ENCODE peak calls at places on chromosomes 4 and X, in five cellular contexts. One of them, this sample, is unnamed.

GRCh38 chr4:150997141-150997540 is 17.9 kb downstream of the LRBA start:
- DNase-seq in effector memory CD4-positive, alpha-beta T cell: no peak
- DNase-seq in upper lobe of right lung: no peak
- DNase-seq in CD8-positive, alpha-beta memory T cell: no peak
- DNase-seq in heart right ventricle: no peak
- DNase-seq in this sample: no peak

GRCh38 chr4:19844436-19844835 is 407.3 kb upstream of the SLIT2 start:
- DNase-seq in effector memory CD4-positive, alpha-beta T cell: no peak
- DNase-seq in upper lobe of right lung: no peak
- DNase-seq in CD8-positive, alpha-beta memory T cell: no peak
- DNase-seq in heart right ventricle: peak; percentile 14
- DNase-seq in this sample: no peak

GRCh38 chrX:38089173-38089982 is 83.0 kb downstream of the SYTL5 start:
- DNase-seq in effector memory CD4-positive, alpha-beta T cell: no peak
- DNase-seq in upper lobe of right lung: no peak
- DNase-seq in CD8-positive, alpha-beta memory T cell: no peak
- DNase-seq in heart right ventricle: no peak
- DNase-seq in this sample: no peak

GRCh38 chr4:105937759-105938158 is 42.5 kb downstream of the NPNT start:
- DNase-seq in effector memory CD4-positive, alpha-beta T cell: no peak
- DNase-seq in upper lobe of right lung: no peak
- DNase-seq in CD8-positive, alpha-beta memory T cell: no peak
- DNase-seq in heart right ventricle: no peak
- DNase-seq in this sample: no peak

GRCh38 chr4:17347445-17347844 is 164.4 kb downstream of the QDPR start:
- DNase-seq in effector memory CD4-positive, alpha-beta T cell: no peak
- DNase-seq in upper lobe of right lung: no peak
- DNase-seq in CD8-positive, alpha-beta memory T cell: no peak
- DNase-seq in heart right ventricle: no peak
- DNase-seq in this sample: no peak

GRCh38 chrX:145410622-145411021 is 163.3 kb downstream of the SPANXN1 start:
- DNase-seq in effector memory CD4-positive, alpha-beta T cell: no peak
- DNase-seq in upper lobe of right lung: no peak
- DNase-seq in CD8-positive, alpha-beta memory T cell: no peak
- DNase-seq in heart right ventricle: no peak
- DNase-seq in this sample: no peak

GRCh38 chrX:140163376-140164159 is 198.2 kb upstream of the CXorf66 start:
- DNase-seq in effector memory CD4-positive, alpha-beta T cell: no peak
- DNase-seq in upper lobe of right lung: no peak
- DNase-seq in CD8-positive, alpha-beta memory T cell: no peak
- DNase-seq in heart right ventricle: no peak
- DNase-seq in this sample: no peak

GRCh38 chr4:7772708-7773385 is 166.8 kb downstream of the AFAP1 start:
- DNase-seq in effector memory CD4-positive, alpha-beta T cell: no peak
- DNase-seq in upper lobe of right lung: peak; percentile 65
- DNase-seq in CD8-positive, alpha-beta memory T cell: no peak
- DNase-seq in heart right ventricle: peak; percentile 61
- DNase-seq in this sample: peak; percentile 82

GRCh38 chrX:136227948-136228584 is 23.1 kb downstream of the MAP7D3 start:
- DNase-seq in effector memory CD4-positive, alpha-beta T cell: no peak
- DNase-seq in upper lobe of right lung: no peak
- DNase-seq in CD8-positive, alpha-beta memory T cell: no peak
- DNase-seq in heart right ventricle: no peak
- DNase-seq in this sample: no peak

GRCh38 chrX:103631145-103631544 is 2.4 kb downstream of the TCEAL1 start:
- DNase-seq in effector memory CD4-positive, alpha-beta T cell: no peak
- DNase-seq in upper lobe of right lung: no peak
- DNase-seq in CD8-positive, alpha-beta memory T cell: no peak
- DNase-seq in heart right ventricle: no peak
- DNase-seq in this sample: no peak

GRCh38 chr4:18314731-18315130 is 293.2 kb upstream of the LCORL start:
- DNase-seq in effector memory CD4-positive, alpha-beta T cell: no peak
- DNase-seq in upper lobe of right lung: no peak
- DNase-seq in CD8-positive, alpha-beta memory T cell: no peak
- DNase-seq in heart right ventricle: no peak
- DNase-seq in this sample: no peak

DNA sequence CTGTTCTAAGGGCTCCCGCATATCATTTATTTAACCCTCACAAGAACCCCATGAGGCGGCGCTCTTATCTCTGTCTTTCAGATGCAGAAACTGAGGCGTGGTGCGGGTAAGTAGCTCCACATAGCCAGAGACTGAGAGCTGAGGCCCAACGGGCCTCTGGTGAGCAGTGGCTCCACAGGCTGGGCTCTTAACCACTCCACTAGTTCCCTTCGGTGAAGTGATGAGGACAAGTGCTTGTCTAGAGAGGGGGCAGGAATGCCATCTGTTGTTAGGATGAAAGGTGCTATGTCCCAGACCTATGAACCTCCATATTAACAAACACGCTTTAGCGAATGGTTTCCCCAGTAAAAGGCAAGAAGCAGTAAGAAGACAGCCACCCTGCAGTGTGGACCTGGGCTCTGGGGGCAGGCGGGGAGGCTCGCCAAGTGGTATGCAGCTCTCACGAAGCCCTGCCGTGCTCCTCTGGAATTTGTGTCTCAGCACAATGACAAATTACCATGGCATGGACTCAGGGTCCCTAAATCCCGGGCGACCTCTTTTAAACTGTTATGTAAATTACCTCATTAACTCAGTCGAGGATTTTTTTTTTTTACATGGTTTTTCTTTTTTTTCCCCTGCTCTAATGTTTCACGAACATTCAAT is 20.9 kb upstream of the S100G start:
- DNase-seq in effector memory CD4-positive, alpha-beta T cell: no peak
- DNase-seq in upper lobe of right lung: no peak
- DNase-seq in CD8-positive, alpha-beta memory T cell: no peak
- DNase-seq in heart right ventricle: no peak
- DNase-seq in this sample: no peak
- H3K27me3 ChIP-seq in effector memory CD4-positive, alpha-beta T cell: no peaks in the 10 kb centered on the region
- H3K27me3 ChIP-seq in upper lobe of right lung: no peaks in the 10 kb centered on the region
- H3K27me3 ChIP-seq in CD8-positive, alpha-beta memory T cell: no peaks in the 10 kb centered on the region
- H3K27me3 ChIP-seq in heart right ventricle: no peaks in the 10 kb centered on the region
- H3K27me3 ChIP-seq in this sample: no peaks in the 10 kb centered on the region

GRCh38 chrX:65723706-65724105 is 56.3 kb downstream of the MSN start:
- DNase-seq in effector memory CD4-positive, alpha-beta T cell: no peak
- DNase-seq in upper lobe of right lung: no peak
- DNase-seq in CD8-positive, alpha-beta memory T cell: peak; percentile 50
- DNase-seq in heart right ventricle: no peak
- DNase-seq in this sample: no peak
- H3K27me3 ChIP-seq in effector memory CD4-positive, alpha-beta T cell: no peaks in the 10 kb centered on the region
- H3K27me3 ChIP-seq in upper lobe of right lung: no peaks in the 10 kb centered on the region
- H3K27me3 ChIP-seq in CD8-positive, alpha-beta memory T cell: no peaks in the 10 kb centered on the region
- H3K27me3 ChIP-seq in heart right ventricle: no peaks in the 10 kb centered on the region
- H3K27me3 ChIP-seq in this sample: no peaks in the 10 kb centered on the region

GRCh38 chr4:42149004-42149403 is 3.5 kb downstream of the BEND4 start:
- DNase-seq in effector memory CD4-positive, alpha-beta T cell: no peak
- DNase-seq in upper lobe of right lung: no peak
- DNase-seq in CD8-positive, alpha-beta memory T cell: no peak
- DNase-seq in heart right ventricle: no peak
- DNase-seq in this sample: no peak

GRCh38 chr4:42150653-42151567 is 1.5 kb downstream of the BEND4 start:
- DNase-seq in effector memory CD4-positive, alpha-beta T cell: no peak
- DNase-seq in upper lobe of right lung: no peak
- DNase-seq in CD8-positive, alpha-beta memory T cell: no peak
- DNase-seq in heart right ventricle: peak; percentile 16
- DNase-seq in this sample: peak; percentile 45

GRCh38 chr4:42151568-42152506 is 618 bp downstream of the BEND4 start:
- DNase-seq in effector memory CD4-positive, alpha-beta T cell: no peak
- DNase-seq in upper lobe of right lung: no peak
- DNase-seq in CD8-positive, alpha-beta memory T cell: peak; percentile 74
- DNase-seq in heart right ventricle: no peak
- DNase-seq in this sample: peak; percentile 82

GRCh38 chr4:42152507-42153504 is at the start of gene BEND4:
- DNase-seq in effector memory CD4-positive, alpha-beta T cell: no peak
- DNase-seq in upper lobe of right lung: no peak
- DNase-seq in CD8-positive, alpha-beta memory T cell: peak; percentile 55
- DNase-seq in heart right ventricle: no peak
- DNase-seq in this sample: peak; percentile 76

GRCh38 chr4:42148453-42148852 is 4.0 kb downstream of the BEND4 start:
- DNase-seq in effector memory CD4-positive, alpha-beta T cell: no peak
- DNase-seq in upper lobe of right lung: no peak
- DNase-seq in CD8-positive, alpha-beta memory T cell: no peak
- DNase-seq in heart right ventricle: no peak
- DNase-seq in this sample: no peak
- H3K27me3 ChIP-seq in effector memory CD4-positive, alpha-beta T cell: peaks cover 7% of the 10 kb centered on the region
- H3K27me3 ChIP-seq in upper lobe of right lung: peaks cover 53% of the 10 kb centered on the region
- H3K27me3 ChIP-seq in CD8-positive, alpha-beta memory T cell: peaks cover 17% of the 10 kb centered on the region
- H3K27me3 ChIP-seq in heart right ventricle: peaks cover 19% of the 10 kb centered on the region
- H3K27me3 ChIP-seq in this sample: peaks cover 21% of the 10 kb centered on the region

GRCh38 chr4:184804621-184805020 is 21.1 kb downstream of the ACSL1 start:
- DNase-seq in effector memory CD4-positive, alpha-beta T cell: no peak
- DNase-seq in upper lobe of right lung: no peak
- DNase-seq in CD8-positive, alpha-beta memory T cell: no peak
- DNase-seq in heart right ventricle: no peak
- DNase-seq in this sample: no peak
- H3K27me3 ChIP-seq in effector memory CD4-positive, alpha-beta T cell: no peaks in the 10 kb centered on the region
- H3K27me3 ChIP-seq in upper lobe of right lung: no peaks in the 10 kb centered on the region
- H3K27me3 ChIP-seq in CD8-positive, alpha-beta memory T cell: no peaks in the 10 kb centered on the region
- H3K27me3 ChIP-seq in heart right ventricle: no peaks in the 10 kb centered on the region
- H3K27me3 ChIP-seq in this sample: no peaks in the 10 kb centered on the region

GRCh38 chr4:121998024-121998423 is 46.2 kb upstream of the TRPC3 start:
- DNase-seq in effector memory CD4-positive, alpha-beta T cell: no peak
- DNase-seq in upper lobe of right lung: no peak
- DNase-seq in CD8-positive, alpha-beta memory T cell: no peak
- DNase-seq in heart right ventricle: no peak
- DNase-seq in this sample: no peak
- H3K27me3 ChIP-seq in effector memory CD4-positive, alpha-beta T cell: no peaks in the 10 kb centered on the region
- H3K27me3 ChIP-seq in upper lobe of right lung: no peaks in the 10 kb centered on the region
- H3K27me3 ChIP-seq in CD8-positive, alpha-beta memory T cell: no peaks in the 10 kb centered on the region
- H3K27me3 ChIP-seq in heart right ventricle: no peaks in the 10 kb centered on the region
- H3K27me3 ChIP-seq in this sample: no peaks in the 10 kb centered on the region

DNA sequence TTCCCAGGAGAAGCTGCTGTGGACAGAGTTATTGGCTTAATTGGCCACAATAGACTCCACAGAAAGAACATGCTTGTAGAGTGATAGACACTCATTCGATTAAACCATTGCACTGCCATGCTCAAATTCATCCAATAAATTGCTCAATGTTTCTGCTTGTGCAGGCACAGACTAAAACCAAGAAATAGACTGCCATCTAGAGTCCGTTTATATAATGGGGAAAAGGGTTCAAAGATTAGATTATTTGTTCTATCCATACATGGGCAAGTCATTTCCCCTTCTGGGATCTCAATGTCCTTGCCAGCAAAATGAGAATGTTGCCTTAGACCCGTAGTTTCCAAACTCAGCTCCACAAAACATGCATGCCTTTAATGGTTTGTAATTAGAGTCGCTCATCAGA is 8.7 kb downstream of the SMIM10 start:
- DNase-seq in effector memory CD4-positive, alpha-beta T cell: no peak
- DNase-seq in upper lobe of right lung: no peak
- DNase-seq in CD8-positive, alpha-beta memory T cell: no peak
- DNase-seq in heart right ventricle: no peak
- DNase-seq in this sample: no peak
- H3K27me3 ChIP-seq in effector memory CD4-positive, alpha-beta T cell: no peaks in the 10 kb centered on the region
- H3K27me3 ChIP-seq in upper lobe of right lung: no peaks in the 10 kb centered on the region
- H3K27me3 ChIP-seq in CD8-positive, alpha-beta memory T cell: no peaks in the 10 kb centered on the region
- H3K27me3 ChIP-seq in heart right ventricle: no peaks in the 10 kb centered on the region
- H3K27me3 ChIP-seq in this sample: no peaks in the 10 kb centered on the region

GRCh38 chr4:174403177-174403543 is 119.1 kb downstream of the HPGD start:
- DNase-seq in effector memory CD4-positive, alpha-beta T cell: no peak
- DNase-seq in upper lobe of right lung: no peak
- DNase-seq in CD8-positive, alpha-beta memory T cell: no peak
- DNase-seq in heart right ventricle: no peak
- DNase-seq in this sample: no peak
- H3K27me3 ChIP-seq in effector memory CD4-positive, alpha-beta T cell: no peaks in the 10 kb centered on the region
- H3K27me3 ChIP-seq in upper lobe of right lung: no peaks in the 10 kb centered on the region
- H3K27me3 ChIP-seq in CD8-positive, alpha-beta memory T cell: no peaks in the 10 kb centered on the region
- H3K27me3 ChIP-seq in heart right ventricle: no peaks in the 10 kb centered on the region
- H3K27me3 ChIP-seq in this sample: no peaks in the 10 kb centered on the region

This sample was measured in Peyer's patch.